ENCODE peak calls at places on chromosomes 2 and 18, in five cellular contexts. One of them, this sample, is unnamed.
A peak's percentile ranks its signal among the peaks of the same experiment; 100 is the strongest.

GRCh38 chr18:23302852-23303527 is 150.1 kb upstream of the RIOK3 start:
- DNase-seq in body of pancreas: no peak
- DNase-seq in uterus: no peak
- DNase-seq in GM23338: no peak
- DNase-seq in RWPE2: no peak
- DNase-seq in this sample: no peak

GRCh38 chr2:40032650-40033319 is 253.7 kb upstream of the THUMPD2 start:
- DNase-seq in body of pancreas: no peak
- DNase-seq in uterus: no peak
- DNase-seq in GM23338: no peak
- DNase-seq in RWPE2: no peak
- DNase-seq in this sample: no peak

GRCh38 chr2:99111945-99112344 is 29.6 kb upstream of the C2orf15 start:
- DNase-seq in body of pancreas: no peak
- DNase-seq in uterus: no peak
- DNase-seq in GM23338: no peak
- DNase-seq in RWPE2: no peak
- DNase-seq in this sample: no peak

GRCh38 chr18:27540126-27540525 is 355.0 kb upstream of the CHST9 start:
- DNase-seq in body of pancreas: no peak
- DNase-seq in uterus: no peak
- DNase-seq in GM23338: peak; percentile 38
- DNase-seq in RWPE2: no peak
- DNase-seq in this sample: no peak

GRCh38 chr2:30692829-30693265 is 114.4 kb downstream of the CAPN13 start:
- DNase-seq in body of pancreas: no peak
- DNase-seq in uterus: no peak
- DNase-seq in GM23338: no peak
- DNase-seq in RWPE2: no peak
- DNase-seq in this sample: no peak

GRCh38 chr18:49563701-49564100 is 1.8 kb downstream of the LIPG start:
- DNase-seq in body of pancreas: no peak
- DNase-seq in uterus: no peak
- DNase-seq in GM23338: no peak
- DNase-seq in RWPE2: no peak
- DNase-seq in this sample: no peak

GRCh38 chr18:75053028-75053624 is 155.8 kb downstream of the PTGR3 start:
- DNase-seq in body of pancreas: no peak
- DNase-seq in uterus: no peak
- DNase-seq in GM23338: no peak
- DNase-seq in RWPE2: no peak
- DNase-seq in this sample: no peak

GRCh38 chr2:127408807-127409099 is 9.5 kb upstream of the PROC start:
- DNase-seq in body of pancreas: no peak
- DNase-seq in uterus: no peak
- DNase-seq in GM23338: no peak
- DNase-seq in RWPE2: no peak
- DNase-seq in this sample: no peak

GRCh38 chr2:66110646-66111045 is 324.3 kb upstream of the MEIS1 start:
- DNase-seq in body of pancreas: no peak
- DNase-seq in uterus: no peak
- DNase-seq in GM23338: no peak
- DNase-seq in RWPE2: no peak
- DNase-seq in this sample: no peak

GRCh38 chr18:21052385-21052784 is 59.2 kb downstream of the ROCK1 start:
- DNase-seq in body of pancreas: no peak
- DNase-seq in uterus: no peak
- DNase-seq in GM23338: peak; percentile 3
- DNase-seq in RWPE2: no peak
- DNase-seq in this sample: no peak

GRCh38 chr2:237540823-237541222 is 25.6 kb upstream of the PRLH start:
- DNase-seq in body of pancreas: peak; percentile 23
- DNase-seq in uterus: peak; percentile 66
- DNase-seq in GM23338: no peak
- DNase-seq in RWPE2: no peak
- DNase-seq in this sample: peak; percentile 18

GRCh38 chr2:63071664-63072063 is 21.0 kb downstream of the OTX1 start:
- DNase-seq in body of pancreas: no peak
- DNase-seq in uterus: no peak
- DNase-seq in GM23338: peak; percentile 1
- DNase-seq in RWPE2: no peak
- DNase-seq in this sample: no peak

GRCh38 chr2:189362283-189362682 is 79.0 kb upstream of the WDR75 start:
- DNase-seq in body of pancreas: no peak
- DNase-seq in uterus: no peak
- DNase-seq in GM23338: no peak
- DNase-seq in RWPE2: no peak
- DNase-seq in this sample: no peak

GRCh38 chr2:205706769-205707375 is 24.6 kb downstream of the NRP2 start:
- DNase-seq in body of pancreas: no peak
- DNase-seq in uterus: peak; percentile 69
- DNase-seq in GM23338: no peak
- DNase-seq in RWPE2: no peak
- DNase-seq in this sample: peak; percentile 80

GRCh38 chr2:67930156-67930555 is 132.6 kb downstream of the C1D start:
- DNase-seq in body of pancreas: no peak
- DNase-seq in uterus: no peak
- DNase-seq in GM23338: peak; percentile 93
- DNase-seq in RWPE2: no peak
- DNase-seq in this sample: no peak

GRCh38 chr2:240250985-240251847 is 110.8 kb upstream of the OTOS start:
- DNase-seq in body of pancreas: peak; percentile 93
- DNase-seq in uterus: peak; percentile 93
- DNase-seq in GM23338: peak; percentile 22
- DNase-seq in RWPE2: peak; percentile 84
- DNase-seq in this sample: peak; percentile 59

GRCh38 chr18:10559566-10560456 is 34.0 kb downstream of the NAPG start:
- DNase-seq in body of pancreas: peak; percentile 28
- DNase-seq in uterus: no peak
- DNase-seq in GM23338: no peak
- DNase-seq in RWPE2: no peak
- DNase-seq in this sample: no peak

GRCh38 chr18:74870950-74871349 is 273.3 kb downstream of the ZNF407 start:
- DNase-seq in body of pancreas: no peak
- DNase-seq in uterus: no peak
- DNase-seq in GM23338: no peak
- DNase-seq in RWPE2: no peak
- DNase-seq in this sample: no peak

GRCh38 chr2:203261326-203262159 is 22.7 kb downstream of the CYP20A1 start:
- DNase-seq in body of pancreas: no peak
- DNase-seq in uterus: no peak
- DNase-seq in GM23338: peak; percentile 38
- DNase-seq in RWPE2: no peak
- DNase-seq in this sample: no peak

GRCh38 chr18:13551305-13551603 is 175.1 kb downstream of the FAM210A start:
- DNase-seq in body of pancreas: no peak
- DNase-seq in uterus: no peak
- DNase-seq in GM23338: no peak
- DNase-seq in RWPE2: no peak
- DNase-seq in this sample: no peak

GRCh38 chr2:73282924-73283544 is 1.2 kb downstream of the FBXO41 start:
- DNase-seq in body of pancreas: no peak
- DNase-seq in uterus: no peak
- DNase-seq in GM23338: peak; percentile 46
- DNase-seq in RWPE2: no peak
- DNase-seq in this sample: no peak

GRCh38 chr2:96342085-96342484 is 6.5 kb downstream of the NCAPH start:
- DNase-seq in body of pancreas: no peak
- DNase-seq in uterus: no peak
- DNase-seq in GM23338: no peak
- DNase-seq in RWPE2: no peak
- DNase-seq in this sample: peak; percentile 71

GRCh38 chr2:64327510-64328414 is 126.2 kb upstream of the LGALSL start:
- DNase-seq in body of pancreas: peak; percentile 31
- DNase-seq in uterus: peak; percentile 49
- DNase-seq in GM23338: peak; percentile 50
- DNase-seq in RWPE2: no peak
- DNase-seq in this sample: no peak

GRCh38 chr2:101337877-101338276 is 29.4 kb upstream of the RNF149 start:
- DNase-seq in body of pancreas: no peak
- DNase-seq in uterus: no peak
- DNase-seq in GM23338: no peak
- DNase-seq in RWPE2: no peak
- DNase-seq in this sample: no peak

GRCh38 chr2:25328152-25329085 is 13.3 kb downstream of the DNMT3A start:
- DNase-seq in body of pancreas: no peak
- DNase-seq in uterus: no peak
- DNase-seq in GM23338: no peak
- DNase-seq in RWPE2: no peak
- DNase-seq in this sample: no peak

GRCh38 chr2:178397002-178397605 is 53.9 kb downstream of the PRKRA start:
- DNase-seq in body of pancreas: no peak
- DNase-seq in uterus: no peak
- DNase-seq in GM23338: peak; percentile 73
- DNase-seq in RWPE2: no peak
- DNase-seq in this sample: no peak

GRCh38 chr2:208064220-208064951 is 39.1 kb upstream of the PLEKHM3 start:
- DNase-seq in body of pancreas: no peak
- DNase-seq in uterus: no peak
- DNase-seq in GM23338: no peak
- DNase-seq in RWPE2: no peak
- DNase-seq in this sample: peak; percentile 77

GRCh38 chr2:201257941-201258665 is 2.2 kb upstream of the CASP8 start:
- DNase-seq in body of pancreas: peak; percentile 78
- DNase-seq in uterus: peak; percentile 43
- DNase-seq in GM23338: peak; percentile 53
- DNase-seq in RWPE2: peak; percentile 83
- DNase-seq in this sample: no peak
- H3K4me3 ChIP-seq in body of pancreas: no peak overlapping the region
- H3K4me3 ChIP-seq in uterus: peak overlapping the region; percentile 65
- H3K4me3 ChIP-seq in GM23338: peak overlapping the region; percentile 43
- H3K4me3 ChIP-seq in RWPE2: peak overlapping the region; percentile 30
- H3K4me3 ChIP-seq in this sample: peak overlapping the region; percentile 84

GRCh38 chr18:79980585-79980984 is 7.8 kb downstream of the TXNL4A start:
- DNase-seq in body of pancreas: no peak
- DNase-seq in uterus: no peak
- DNase-seq in GM23338: no peak
- DNase-seq in RWPE2: no peak
- DNase-seq in this sample: no peak
- H3K27ac ChIP-seq in body of pancreas: no peak overlapping the region
- H3K27ac ChIP-seq in uterus: no peak overlapping the region
- H3K27ac ChIP-seq in GM23338: no peak overlapping the region
- H3K27ac ChIP-seq in RWPE2: no peak overlapping the region
- H3K27ac ChIP-seq in this sample: no peak overlapping the region

DNA sequence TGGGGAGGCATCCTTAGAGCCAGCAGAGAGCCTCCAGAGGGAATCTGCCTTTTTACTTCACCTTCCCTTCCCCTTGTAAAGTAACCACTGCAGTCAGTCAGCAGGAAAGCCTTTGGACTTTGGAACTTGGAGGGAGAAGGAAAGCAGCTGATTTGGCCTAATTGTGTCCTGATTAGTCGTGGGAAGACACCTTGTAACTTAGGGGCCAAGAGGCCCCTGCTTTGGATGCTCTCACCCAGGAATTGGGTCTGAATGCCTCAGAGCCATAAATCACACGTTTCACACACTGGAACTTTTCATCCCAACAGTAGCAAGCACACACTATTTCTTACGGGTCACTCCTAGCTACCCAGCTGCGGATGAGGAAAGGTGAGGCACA is 81.0 kb upstream of the PPM1B start:
- DNase-seq in body of pancreas: peak; percentile 13
- DNase-seq in uterus: no peak
- DNase-seq in GM23338: peak; percentile 41
- DNase-seq in RWPE2: no peak
- DNase-seq in this sample: no peak
- TF ChIP-seq CTCF in body of pancreas: no peak
- TF ChIP-seq CTCF in uterus: no peak
- TF ChIP-seq CTCF in GM23338: no peak
- TF ChIP-seq CTCF in RWPE2: no peak
- TF ChIP-seq CTCF in this sample: no peak

GRCh38 chr2:134119117-134119671 is 134.7 kb upstream of the MGAT5 start:
- DNase-seq in body of pancreas: no peak
- DNase-seq in uterus: no peak
- DNase-seq in GM23338: no peak
- DNase-seq in RWPE2: no peak
- DNase-seq in this sample: no peak
- H3K4me3 ChIP-seq in body of pancreas: no peak overlapping the region
- H3K4me3 ChIP-seq in uterus: peak overlapping the region; percentile 69
- H3K4me3 ChIP-seq in GM23338: peak overlapping the region; percentile 87
- H3K4me3 ChIP-seq in RWPE2: peak overlapping the region; percentile 88
- H3K4me3 ChIP-seq in this sample: peak overlapping the region; percentile 75

DNA sequence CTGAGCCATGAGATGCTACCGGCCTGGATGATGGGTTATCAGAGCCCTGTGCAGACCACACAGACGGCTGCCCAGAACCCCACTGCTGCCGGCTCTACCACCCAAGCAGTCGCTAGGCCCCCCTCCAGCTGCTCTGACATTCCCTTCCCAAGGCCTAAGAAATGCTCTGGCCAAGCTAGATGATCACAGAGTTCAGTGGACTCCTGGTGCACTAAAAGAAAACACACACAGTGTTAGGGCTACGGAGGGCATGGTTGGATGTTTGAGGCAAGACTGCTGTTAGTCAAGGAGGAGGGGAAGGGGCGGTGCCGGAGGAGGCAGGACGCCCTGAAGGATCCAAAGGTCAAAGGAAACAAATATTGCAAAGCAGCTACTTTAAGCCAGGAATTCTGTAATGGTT is 174.5 kb downstream of the MYCN start:
- DNase-seq in body of pancreas: no peak
- DNase-seq in uterus: no peak
- DNase-seq in GM23338: no peak
- DNase-seq in RWPE2: no peak
- DNase-seq in this sample: no peak
- H3K27ac ChIP-seq in body of pancreas: no peak overlapping the region
- H3K27ac ChIP-seq in uterus: no peak overlapping the region
- H3K27ac ChIP-seq in GM23338: no peak overlapping the region
- H3K27ac ChIP-seq in RWPE2: no peak overlapping the region
- H3K27ac ChIP-seq in this sample: no peak overlapping the region

DNA sequence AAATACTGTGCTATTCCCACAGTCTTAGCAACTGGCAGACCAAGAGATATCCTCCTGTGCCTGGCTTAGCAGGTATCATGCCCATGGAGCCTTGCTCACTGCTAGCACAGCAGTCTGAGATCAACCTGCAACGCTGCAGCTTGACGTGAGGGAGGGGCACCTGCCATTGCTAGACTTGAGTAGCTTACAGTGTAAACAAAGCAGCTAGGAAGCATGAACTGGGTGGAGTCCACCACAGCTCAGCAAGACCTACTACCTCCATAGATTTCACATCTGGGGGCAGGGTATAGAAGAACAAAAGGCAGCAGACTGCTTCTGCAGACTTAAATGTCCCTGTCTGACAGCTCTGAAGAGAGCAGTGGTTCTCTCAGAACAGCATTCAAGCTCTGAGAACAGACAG is 74.8 kb downstream of the AKAIN1 start:
- DNase-seq in body of pancreas: no peak
- DNase-seq in uterus: no peak
- DNase-seq in GM23338: no peak
- DNase-seq in RWPE2: no peak
- DNase-seq in this sample: no peak
- TF ChIP-seq CTCF in body of pancreas: no peak
- TF ChIP-seq CTCF in uterus: no peak
- TF ChIP-seq CTCF in GM23338: no peak
- TF ChIP-seq CTCF in RWPE2: no peak
- TF ChIP-seq CTCF in this sample: no peak

This sample was measured in AG04450.